ENCODE peak calls at places on chromosomes 12 and 14, in nine cellular contexts. S is psoas muscle, N is IMR-90, F is GM06990, T is GM12865, K is GM23248, M is fibroblast of mammary gland, H is heart left ventricle, A is body of pancreas. D is an unnamed sample.

GRCh38 chr14:96683575-96684289 is 113.5 kb upstream of the VRK1 start:
- DNase-seq in S (no peak), N (no peak), F (no peak), T (no peak), K (peak; percentile 42), M (peak; percentile 8), H (no peak), A (no peak), D (no peak)

GRCh38 chr14:69842671-69843407 is 36.4 kb upstream of the SMOC1 start:
- DNase-seq in S (no peak), N (no peak), F (no peak), T (no peak), K (no peak), M (no peak), H (no peak), A (no peak), D (no peak)

GRCh38 chr12:82608706-82609105 is 78.0 kb upstream of the TMTC2 start:
- DNase-seq in S (no peak), N (peak; percentile 2), F (no peak), T (no peak), K (peak; percentile 54), M (peak; percentile 5), H (no peak), A (no peak), D (no peak)

GRCh38 chr12:22038734-22039133 is 7.3 kb upstream of the CMAS start:
- DNase-seq in S (no peak), N (no peak), F (no peak), T (no peak), K (no peak), M (no peak), H (no peak), A (no peak), D (no peak)

GRCh38 chr12:42099433-42099832 is 45.2 kb downstream of the GXYLT1 start:
- DNase-seq in S (no peak), N (no peak), F (no peak), T (no peak), K (no peak), M (no peak), H (no peak), A (no peak), D (no peak)

GRCh38 chr12:107651867-107652449 is 33.6 kb upstream of the PWP1 start:
- DNase-seq in S (no peak), N (peak; percentile 19), F (no peak), T (no peak), K (no peak), M (no peak), H (no peak), A (no peak), D (no peak)

GRCh38 chr12:68623984-68624383 is 13.3 kb downstream of the RAP1B start:
- DNase-seq in S (no peak), N (peak; percentile 61), F (no peak), T (no peak), K (peak; percentile 82), M (peak; percentile 57), H (no peak), A (no peak), D (no peak)

GRCh38 chr12:65695077-65695865 is 129.0 kb upstream of the HMGA2 start:
- DNase-seq in S (no peak), N (peak; percentile 99), F (no peak), T (peak; percentile 8), K (peak; percentile 96), M (peak; percentile 98), H (peak; percentile 33), A (peak; percentile 81), D (peak; percentile 85)

GRCh38 chr12:5905757-5906156 is 39.3 kb downstream of the ANO2 start:
- DNase-seq in S (no peak), N (no peak), F (no peak), T (no peak), K (no peak), M (no peak), H (no peak), A (no peak), D (no peak)

GRCh38 chr12:442235-442884 is 17.4 kb upstream of the B4GALNT3 start:
- DNase-seq in S (no peak), N (peak; percentile 42), F (no peak), T (peak; percentile 21), K (peak; percentile 62), M (peak; percentile 48), H (peak; percentile 42), A (peak; percentile 75), D (no peak)

GRCh38 chr12:54692353-54692752 is 44.2 kb upstream of the DCD start:
- DNase-seq in S (no peak), N (no peak), F (no peak), T (peak; percentile 33), K (no peak), M (no peak), H (no peak), A (no peak), D (no peak)

GRCh38 chr12:120928864-120929652 is 24.9 kb upstream of the SPPL3 start:
- DNase-seq in S (peak; percentile 48), N (no peak), F (no peak), T (no peak), K (no peak), M (no peak), H (no peak), A (peak; percentile 75), D (no peak)

GRCh38 chr14:56570295-56570694 is 9.3 kb upstream of the TMEM260 start:
- DNase-seq in S (no peak), N (no peak), F (no peak), T (no peak), K (no peak), M (no peak), H (no peak), A (no peak), D (no peak)

GRCh38 chr14:52848626-52849025 is 57.2 kb upstream of the GNPNAT1 start:
- DNase-seq in S (no peak), N (no peak), F (no peak), T (no peak), K (no peak), M (no peak), H (no peak), A (no peak), D (no peak)

DNA sequence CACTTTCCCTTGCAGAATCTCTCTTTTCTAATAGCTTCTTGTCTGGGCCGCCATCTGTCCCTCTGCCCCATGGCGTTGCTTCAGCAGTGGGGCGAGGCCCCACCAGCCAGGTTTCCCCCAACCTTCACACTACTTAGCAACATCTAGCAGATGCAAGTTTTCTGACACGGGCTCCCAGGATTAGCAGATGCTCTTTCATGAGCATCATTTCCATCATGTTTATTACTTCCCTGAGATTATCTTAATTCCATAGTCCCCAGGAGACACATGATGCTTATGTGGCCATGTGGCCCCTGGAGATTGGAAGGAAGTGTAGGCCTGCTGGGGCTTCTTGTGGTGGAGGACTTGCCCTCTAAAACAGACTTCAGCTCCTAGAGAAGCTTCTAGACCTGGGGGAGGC is 102.0 kb upstream of the MYL2 start:
- DNase-seq in S (no peak), N (no peak), F (no peak), T (no peak), K (no peak), M (no peak), H (no peak), A (no peak), D (no peak)
- H3K4me3 ChIP-seq in S (no peak overlapping the region), N (no peak overlapping the region), F (no peak overlapping the region), T (no peak overlapping the region), K (no peak overlapping the region), M (no peak overlapping the region), H (no peak overlapping the region), A (no peak overlapping the region), D (no peak overlapping the region)

GRCh38 chr14:66613344-66613743 is 105.4 kb downstream of the GPHN start:
- DNase-seq in S (no peak), N (no peak), F (no peak), T (no peak), K (no peak), M (no peak), H (no peak), A (no peak), D (no peak)
- H3K4me3 ChIP-seq in S (no peak overlapping the region), N (no peak overlapping the region), F (no peak overlapping the region), T (no peak overlapping the region), K (no peak overlapping the region), M (no peak overlapping the region), H (no peak overlapping the region), A (no peak overlapping the region), D (no peak overlapping the region)

DNA sequence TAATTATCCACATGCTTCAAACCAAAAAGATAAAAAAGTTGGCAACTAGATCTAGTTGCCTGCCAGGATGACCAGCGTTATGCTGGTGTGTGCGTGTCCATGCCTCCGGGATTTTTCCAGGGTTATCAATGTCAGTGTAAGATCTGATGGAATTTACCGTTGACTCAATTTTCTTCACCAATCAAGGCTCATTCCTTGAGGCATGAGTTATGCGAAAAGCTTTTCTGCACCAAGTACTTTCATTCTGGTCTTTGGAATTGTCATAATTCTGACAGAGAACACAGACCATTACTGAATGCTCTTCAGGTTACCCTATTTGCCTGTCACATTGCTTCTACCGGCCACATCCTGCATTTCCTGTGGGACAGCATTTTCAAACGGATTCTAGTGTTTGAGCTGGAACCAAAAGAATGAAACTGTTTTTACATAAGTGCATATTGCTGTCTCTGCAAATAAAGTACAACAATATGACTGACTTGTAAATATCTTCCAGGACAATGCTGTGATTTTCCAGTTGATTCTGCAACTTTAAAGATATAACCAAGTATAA is 91.8 kb downstream of the DUSP16 start:
- DNase-seq in S (no peak), N (no peak), F (no peak), T (no peak), K (no peak), M (no peak), H (no peak), A (no peak), D (peak; percentile 53)
- H3K4me3 ChIP-seq in S (no peak overlapping the region), N (no peak overlapping the region), F (no peak overlapping the region), T (no peak overlapping the region), K (no peak overlapping the region), M (no peak overlapping the region), H (no peak overlapping the region), A (no peak overlapping the region), D (no peak overlapping the region)

GRCh38 chr14:74065746-74066575 is 18.3 kb downstream of the ALDH6A1 start:
- DNase-seq in S (no peak), N (peak; percentile 78), F (no peak), T (no peak), K (peak; percentile 37), M (peak; percentile 31), H (no peak), A (no peak), D (no peak)
- H3K4me3 ChIP-seq in S (no peak overlapping the region), N (no peak overlapping the region), F (no peak overlapping the region), T (no peak overlapping the region), K (no peak overlapping the region), M (no peak overlapping the region), H (no peak overlapping the region), A (no peak overlapping the region), D (no peak overlapping the region)

GRCh38 chr14:90400904-90401561 is 4.2 kb downstream of the CALM1 start:
- DNase-seq in S (no peak), N (no peak), F (no peak), T (no peak), K (no peak), M (no peak), H (no peak), A (no peak), D (no peak)

GRCh38 chr14:90398841-90399540 is 2.2 kb downstream of the CALM1 start:
- DNase-seq in S (no peak), N (no peak), F (no peak), T (no peak), K (peak; percentile 34), M (no peak), H (no peak), A (no peak), D (no peak)

GRCh38 chr14:90398315-90398811 is 1.5 kb downstream of the CALM1 start:
- DNase-seq in S (peak; percentile 64), N (no peak), F (peak; percentile 68), T (peak; percentile 62), K (peak; percentile 64), M (no peak), H (peak; percentile 48), A (peak; percentile 63), D (no peak)

GRCh38 chr14:90397401-90398314 is 829 bp downstream of the CALM1 start:
- DNase-seq in S (peak; percentile 79), N (peak; percentile 24), F (peak; percentile 79), T (peak; percentile 78), K (peak; percentile 80), M (peak; percentile 33), H (peak; percentile 86), A (peak; percentile 62), D (no peak)

GRCh38 chr14:90399541-90400444 is 3.0 kb downstream of the CALM1 start:
- DNase-seq in S (peak; percentile 94), N (peak; percentile 88), F (peak; percentile 59), T (peak; percentile 93), K (peak; percentile 97), M (peak; percentile 88), H (peak; percentile 91), A (peak; percentile 96), D (peak; percentile 85)
- H3K4me3 ChIP-seq in S (peak overlapping the region; percentile 87), N (no peak overlapping the region), F (peak overlapping the region; percentile 89), T (peak overlapping the region; percentile 98), K (peak overlapping the region; percentile 98), M (peak overlapping the region; percentile 81), H (peak overlapping the region; percentile 89), A (no peak overlapping the region), D (peak overlapping the region; percentile 60)

D was measured in LNCaP clone FGC.